ENCODE peak calls at places on chromosome 11, in nine cellular contexts. L is esophagus squamous epithelium; R is AG04450; W is HT1080; F is SK-MEL-5; I is stimulated activated naive CD4-positive, alpha-beta T cell; Q is Right ventricle myocardium superior; N is HCEC 1CT; V is aorta. S is an unnamed sample.

GRCh38 chr11:24386551-24387404 is 110.1 kb upstream of the LUZP2 start:
- DNase-seq in L (no peak), R (peak; percentile 24), W (peak; percentile 33), F (peak; percentile 72), I (no peak), Q (no peak), N (peak; percentile 39), V (no peak), S (no peak)

GRCh38 chr11:4068962-4069361 is 25.6 kb upstream of the RRM1 start:
- DNase-seq in L (no peak), R (no peak), W (no peak), F (no peak), I (no peak), Q (no peak), N (no peak), V (no peak), S (no peak)

GRCh38 chr11:95516786-95517185 is 272.8 kb downstream of the FAM76B start:
- DNase-seq in L (no peak), R (peak; percentile 72), W (peak; percentile 43), F (no peak), I (no peak), Q (no peak), N (peak; percentile 95), V (no peak), S (no peak)

GRCh38 chr11:18248561-18248960 is at the start of gene SAA2:
- DNase-seq in L (no peak), R (no peak), W (no peak), F (no peak), I (no peak), Q (no peak), N (no peak), V (no peak), S (no peak)

GRCh38 chr11:112961146-112961668 is at the start of gene NCAM1:
- DNase-seq in L (no peak), R (no peak), W (peak; percentile 96), F (peak; percentile 40), I (no peak), Q (peak; percentile 90), N (peak; percentile 9), V (peak; percentile 59), S (peak; percentile 97)

GRCh38 chr11:59944761-59945160 is 6.5 kb downstream of the OOSP1 start:
- DNase-seq in L (no peak), R (no peak), W (no peak), F (no peak), I (no peak), Q (no peak), N (no peak), V (no peak), S (no peak)

GRCh38 chr11:47516155-47516554 is 36.8 kb downstream of the CELF1 start:
- DNase-seq in L (no peak), R (no peak), W (no peak), F (no peak), I (no peak), Q (no peak), N (no peak), V (no peak), S (no peak)

GRCh38 chr11:12026331-12027211 is 18.1 kb upstream of the DKK3 start:
- DNase-seq in L (no peak), R (no peak), W (no peak), F (no peak), I (no peak), Q (no peak), N (no peak), V (no peak), S (no peak)

GRCh38 chr11:17259519-17259918 is 17.0 kb upstream of the NUCB2 start:
- DNase-seq in L (no peak), R (no peak), W (no peak), F (no peak), I (no peak), Q (no peak), N (no peak), V (no peak), S (no peak)

GRCh38 chr11:75352417-75353206 is 1.2 kb upstream of the ARRB1 start:
- DNase-seq in L (no peak), R (no peak), W (no peak), F (no peak), I (no peak), Q (no peak), N (no peak), V (peak; percentile 82), S (no peak)

GRCh38 chr11:97361812-97362378 is 972.1 kb downstream of the JRKL start:
- DNase-seq in L (no peak), R (no peak), W (peak; percentile 70), F (no peak), I (no peak), Q (no peak), N (peak; percentile 28), V (no peak), S (no peak)

GRCh38 chr11:107741044-107741823 is 29.4 kb upstream of the SLN start:
- DNase-seq in L (no peak), R (peak; percentile 13), W (peak; percentile 37), F (peak; percentile 58), I (no peak), Q (no peak), N (no peak), V (no peak), S (peak; percentile 18)

GRCh38 chr11:12005476-12005875 is 3.0 kb downstream of the DKK3 start:
- DNase-seq in L (no peak), R (peak; percentile 62), W (no peak), F (no peak), I (no peak), Q (no peak), N (peak; percentile 90), V (no peak), S (no peak)

GRCh38 chr11:13094930-13095687 is 86.0 kb downstream of the RASSF10 start:
- DNase-seq in L (no peak), R (no peak), W (no peak), F (no peak), I (no peak), Q (no peak), N (no peak), V (no peak), S (no peak)

GRCh38 chr11:107747622-107748021 is 35.8 kb upstream of the SLN start:
- DNase-seq in L (no peak), R (no peak), W (no peak), F (no peak), I (no peak), Q (no peak), N (no peak), V (no peak), S (no peak)

GRCh38 chr11:81963018-81963417 is 770.6 kb downstream of the FAM181B start:
- DNase-seq in L (no peak), R (no peak), W (no peak), F (peak; percentile 31), I (no peak), Q (no peak), N (no peak), V (no peak), S (no peak)

S was measured in BE2C.